ENCODE peak calls at places on chromosomes 4 and X, in four cellular contexts. Q, U, W and C are unnamed samples.

GRCh38 chrX:9205599-9206223 is 171.8 kb upstream of the FAM9B start:
- DNase-seq in Q (no peak), U (no peak), W (no peak), C (no peak)

GRCh38 chr4:36322921-36323354 is 41.5 kb downstream of the DTHD1 start:
- DNase-seq in U (no peak), Q (no peak), W (no peak), C (no peak)

GRCh38 chr4:110211007-110211769 is 12.8 kb upstream of the ELOVL6 start:
- DNase-seq in U (peak), Q (peak), W (peak), C (no peak)

GRCh38 chr4:169270810-169271691 is at the start of gene SH3RF1:
- DNase-seq in U (peak), Q (peak), W (peak), C (peak)

GRCh38 chr4:26131711-26132110 is 189.1 kb upstream of the RBPJ start:
- DNase-seq in Q (no peak), W (no peak), U (no peak), C (no peak)

GRCh38 chr4:136319789-136320470 is 1212.4 kb downstream of the PCDH18 start:
- DNase-seq in U (no peak), Q (peak), W (no peak), C (no peak)

GRCh38 chr4:152590179-152591031 is 54.5 kb upstream of the FBXW7 start:
- DNase-seq in W (peak), Q (peak), U (no peak), C (no peak)

GRCh38 chr4:87843936-87844335 is 11.2 kb downstream of the MEPE start:
- DNase-seq in U (no peak), W (peak), Q (peak), C (no peak)

GRCh38 chrX:81195712-81196111 is 6.0 kb downstream of the HMGN5 start:
- DNase-seq in W (peak), U (peak), Q (peak), C (peak)

GRCh38 chr4:102614801-102615200 is 113.6 kb downstream of the NFKB1 start:
- DNase-seq in Q (no peak), U (no peak), W (no peak), C (peak)

GRCh38 chrX:17967888-17968287 is 106.8 kb upstream of the RAI2 start:
- DNase-seq in W (no peak), Q (no peak), U (no peak), C (no peak)

GRCh38 chr4:154559141-154559841 is 3.5 kb upstream of the FGB start:
- DNase-seq in W (peak), U (peak), Q (peak), C (peak)

GRCh38 chr4:129899849-129900248 is 803.9 kb downstream of the C4orf33 start:
- DNase-seq in U (no peak), W (no peak), Q (no peak), C (no peak)

GRCh38 chr4:112604590-112604989 is 32.1 kb downstream of the ZGRF1 start:
- DNase-seq in Q (peak), W (peak), U (peak), C (no peak)

GRCh38 chr4:181909368-181909767 is 333.8 kb upstream of the TENM3 start:
- DNase-seq in U (no peak), W (peak), Q (no peak), C (no peak)

GRCh38 chrX:44871114-44871645 is 1.8 kb upstream of the KDM6A start:
- DNase-seq in W (peak), Q (peak), U (no peak), C (no peak)
- H3K4me2 ChIP-seq in W (peak), Q (peak), U (peak), C (peak)

DNA sequence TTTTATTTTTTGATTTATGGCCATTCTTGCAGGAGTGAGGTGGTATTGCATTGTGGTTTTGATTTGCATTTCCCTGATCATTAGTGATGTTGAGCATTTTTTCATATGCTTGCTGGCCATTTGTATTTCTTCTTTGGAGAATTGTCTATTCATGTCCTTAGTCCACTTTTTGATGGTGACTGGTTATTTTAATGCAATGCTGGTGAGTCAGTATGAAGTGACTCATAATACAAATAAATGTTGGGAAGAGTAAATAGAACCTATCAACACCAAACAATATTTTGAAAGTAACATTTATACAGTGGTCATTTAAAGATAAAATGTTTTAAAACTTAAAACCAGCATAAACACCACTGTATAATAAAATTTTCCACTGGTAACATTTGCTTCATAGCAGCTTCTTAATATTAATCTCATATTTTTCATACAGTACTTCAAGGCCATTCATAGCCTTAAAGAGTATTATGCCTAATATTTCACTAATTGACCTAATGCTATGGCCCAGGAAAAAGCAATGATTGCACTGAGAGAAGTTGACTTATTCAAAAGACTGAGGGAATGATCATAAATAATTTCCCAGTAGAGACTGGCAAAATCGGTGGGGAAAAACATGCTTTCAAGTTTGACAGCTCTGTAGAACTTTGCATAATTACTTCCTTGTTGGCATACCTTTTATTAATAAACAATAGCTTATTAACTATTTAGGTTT is 33.9 kb downstream of the CASK start:
- DNase-seq in Q (peak), U (no peak), W (peak), C (no peak)
- H3K4me2 ChIP-seq in Q (peak), U (no peak), W (no peak), C (no peak)

DNA sequence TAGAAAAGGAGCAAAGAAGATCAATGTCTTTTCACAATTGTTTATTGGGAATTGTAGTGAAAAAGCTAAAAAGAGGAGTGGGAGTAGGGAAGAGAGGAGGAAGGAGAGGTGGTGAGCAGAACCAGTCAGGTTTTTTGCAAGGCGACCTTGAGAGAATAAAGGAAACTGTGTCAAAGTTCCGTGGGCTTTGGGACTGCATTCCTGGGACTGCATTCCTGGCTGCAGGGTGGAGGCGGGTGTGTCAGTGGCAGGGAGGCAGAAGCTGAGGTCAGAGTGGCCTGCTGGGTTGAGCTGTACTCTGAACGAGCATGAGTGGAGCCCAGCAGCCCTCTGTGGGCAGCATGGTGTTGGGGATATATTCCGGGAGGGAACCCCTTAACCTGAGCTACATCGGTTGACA is 66.8 kb upstream of the UCP1 start:
- DNase-seq in U (no peak), W (peak), Q (peak), C (peak)
- H3K4me2 ChIP-seq in U (no peak), W (no peak), Q (peak), C (no peak)

GRCh38 chrX:45667666-45668065 is 467.0 kb upstream of the DIPK2B start:
- DNase-seq in U (no peak), Q (peak), W (no peak), C (no peak)

GRCh38 chrX:45664727-45665290 is 464.1 kb upstream of the DIPK2B start:
- DNase-seq in W (no peak), U (no peak), Q (no peak), C (no peak)

GRCh38 chrX:45669715-45670360 is 469.2 kb upstream of the DIPK2B start:
- DNase-seq in W (peak), U (no peak), Q (no peak), C (no peak)

DNA sequence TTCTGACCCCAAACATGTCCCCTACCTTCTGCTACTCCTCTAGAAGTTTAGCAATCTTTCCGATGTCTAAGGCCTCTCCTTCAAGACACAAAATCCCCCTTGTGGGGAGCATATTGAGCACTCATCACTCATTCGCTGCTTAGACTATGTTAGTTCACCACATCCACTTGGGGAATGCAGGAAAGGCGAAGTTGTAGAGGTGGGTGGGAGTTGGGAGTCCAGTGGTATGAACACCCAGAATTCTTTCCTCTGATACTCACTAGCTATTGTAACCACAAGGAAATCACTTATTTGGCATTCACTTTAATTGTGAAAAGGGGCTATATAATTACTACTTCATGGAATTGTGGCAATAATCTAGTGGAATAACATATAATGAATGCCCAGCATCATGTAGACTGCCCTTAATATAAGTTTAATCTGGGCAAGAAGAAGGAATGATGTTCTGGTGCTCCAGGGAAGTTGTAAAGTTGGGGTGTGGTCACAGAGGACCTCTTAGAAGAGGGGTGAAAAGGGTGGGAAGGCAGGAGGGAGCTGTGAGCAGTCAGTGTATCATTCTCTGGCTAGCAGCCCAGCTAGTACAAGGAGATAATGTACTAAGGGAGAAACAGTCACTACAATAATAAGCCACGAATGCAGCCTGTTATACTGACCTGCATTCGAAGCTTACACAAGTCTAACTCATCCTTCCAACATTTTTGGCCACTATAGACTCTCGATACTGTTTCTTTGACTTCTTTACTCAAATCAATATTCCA is 468.2 kb upstream of the DIPK2B start:
- DNase-seq in Q (peak), U (no peak), W (peak), C (no peak)
- H3K4me2 ChIP-seq in Q (peak), U (no peak), W (peak), C (no peak)

DNA sequence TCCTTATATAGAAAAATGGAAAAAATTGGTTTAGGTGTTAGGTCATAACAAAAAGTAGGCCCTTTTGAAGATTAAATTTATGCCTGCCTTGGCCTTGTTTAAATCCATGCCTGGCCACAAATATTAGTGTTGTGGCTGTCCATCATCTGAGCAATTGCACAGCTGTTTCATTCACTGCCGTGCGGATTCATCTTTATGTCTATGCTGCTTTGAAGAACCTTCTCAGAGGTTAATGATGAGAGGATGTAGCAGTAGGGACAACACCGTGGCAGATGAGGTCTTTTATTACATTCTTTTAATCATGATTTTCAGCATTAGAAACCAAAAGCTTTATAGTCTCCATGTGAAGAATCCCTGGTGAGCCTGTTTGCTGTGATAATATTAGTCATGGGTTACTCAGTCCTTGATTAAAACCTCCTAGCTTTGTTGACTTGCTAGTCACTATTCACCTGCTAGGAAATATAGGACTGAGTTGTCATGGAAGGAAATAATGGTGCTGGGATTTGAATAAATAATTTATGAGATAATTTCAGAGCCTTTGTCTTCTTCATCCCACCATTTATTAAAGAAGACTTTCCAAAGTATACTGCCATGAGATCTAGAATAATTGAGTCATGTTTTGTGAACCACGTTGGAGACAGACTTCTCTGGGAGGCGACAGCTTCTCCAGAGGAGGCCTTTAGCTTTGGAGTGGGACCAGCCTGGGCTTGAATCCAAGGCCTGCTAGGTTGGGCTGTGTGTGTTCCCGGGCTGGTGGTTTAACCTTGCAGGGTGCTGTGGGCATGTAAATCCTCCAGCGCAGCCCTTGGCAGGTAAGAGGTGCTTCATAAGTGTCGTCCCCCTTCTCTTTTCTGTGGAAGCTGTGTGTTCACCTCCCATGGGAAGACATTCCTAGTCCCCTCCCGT is 53.5 kb downstream of the PTTG2 start:
- DNase-seq in U (no peak), Q (peak), W (peak), C (no peak)
- H3K4me2 ChIP-seq in U (no peak), Q (peak), W (no peak), C (no peak)

GRCh38 chr4:67861513-67861912 is 22.3 kb downstream of the TMPRSS11D start:
- DNase-seq in U (no peak), Q (no peak), W (peak), C (no peak)
- H3K4me2 ChIP-seq in U (no peak), Q (no peak), W (peak), C (no peak)